ENCODE peak calls at places on chromosome 7, in six cellular contexts. S is kidney; C is H9; N is CD4-positive, alpha-beta memory T cell; U is endothelial cell of umbilical vein; I is heart right ventricle. T is an unnamed sample.

GRCh38 chr7:4745971-4746919 is 29.2 kb upstream of the AP5Z1 start:
- DNase-seq in I (no peak), S (no peak), C (no peak), U (peak; percentile 86), N (peak; percentile 28), T (no peak)

GRCh38 chr7:4694653-4695335 is 12.7 kb downstream of the FOXK1 start:
- DNase-seq in C (no peak), I (peak; percentile 55), N (no peak), S (peak; percentile 28), U (peak; percentile 21), T (peak; percentile 76)

GRCh38 chr7:81623251-81623855 is 146.5 kb downstream of the HGF start:
- DNase-seq in S (no peak), N (no peak), I (no peak), C (no peak), U (no peak), T (no peak)

GRCh38 chr7:68103319-68103718 is 1106.7 kb downstream of the TYW1 start:
- DNase-seq in N (no peak), C (no peak), I (no peak), U (no peak), S (no peak), T (no peak)

GRCh38 chr7:37694208-37695080 is 10.9 kb downstream of the GPR141 start:
- DNase-seq in C (no peak), I (no peak), N (no peak), U (no peak), S (no peak), T (no peak)

GRCh38 chr7:150468241-150468640 is 17.8 kb downstream of the GIMAP8 start:
- DNase-seq in C (no peak), S (no peak), I (no peak), U (no peak), N (no peak), T (no peak)

GRCh38 chr7:38312776-38313175 is 39.3 kb upstream of the TARP start:
- DNase-seq in U (peak; percentile 13), N (no peak), C (no peak), I (no peak), S (no peak), T (no peak)

GRCh38 chr7:117238937-117239336 is 83.9 kb downstream of the WNT2 start:
- DNase-seq in S (no peak), C (no peak), I (no peak), N (no peak), U (no peak), T (no peak)

GRCh38 chr7:101124376-101125056 is 2.4 kb upstream of the SERPINE1 start:
- DNase-seq in N (no peak), S (no peak), C (no peak), I (no peak), U (peak; percentile 88), T (no peak)

GRCh38 chr7:125136341-125136740 is 206.7 kb upstream of the POT1 start:
- DNase-seq in N (no peak), I (no peak), U (no peak), C (no peak), S (no peak), T (no peak)

GRCh38 chr7:33452805-33453502 is 323.6 kb downstream of the BBS9 start:
- DNase-seq in S (no peak), C (no peak), I (no peak), U (no peak), N (no peak), T (no peak)

GRCh38 chr7:149855368-149856305 is 17.5 kb downstream of the ZNF862 start:
- DNase-seq in C (peak; percentile 74), S (no peak), N (no peak), I (no peak), U (no peak), T (peak; percentile 26)

GRCh38 chr7:84912993-84913635 is 273.7 kb downstream of the SEMA3D start:
- DNase-seq in S (no peak), C (peak; percentile 51), U (no peak), N (no peak), I (no peak), T (no peak)

DNA sequence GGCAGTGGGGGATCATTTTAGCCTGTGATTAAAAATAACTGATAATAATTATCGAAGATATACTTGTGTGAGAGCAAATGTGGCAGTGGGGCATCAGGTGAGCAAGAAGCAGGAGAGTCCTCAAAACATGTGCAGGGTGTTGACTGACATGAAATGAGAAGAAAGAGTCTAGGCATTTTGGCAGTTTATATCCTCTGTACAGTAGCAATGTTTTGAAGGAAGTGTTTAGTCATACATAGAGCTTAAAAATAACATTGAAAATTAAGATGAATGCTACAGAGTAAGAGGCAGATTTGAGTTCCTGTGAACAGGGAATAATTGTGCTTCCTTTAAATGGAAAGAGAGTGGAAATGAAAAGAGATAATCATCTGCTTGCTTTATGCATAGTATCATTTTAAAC is 47.4 kb downstream of the VPS50 start:
- DNase-seq in U (peak; percentile 85), C (no peak), N (no peak), I (no peak), S (no peak), T (no peak)
- H3K27ac ChIP-seq in U (peak overlapping the region; percentile 0), C (no peak overlapping the region), N (no peak overlapping the region), I (no peak overlapping the region), S (no peak overlapping the region), T (no peak overlapping the region)

DNA sequence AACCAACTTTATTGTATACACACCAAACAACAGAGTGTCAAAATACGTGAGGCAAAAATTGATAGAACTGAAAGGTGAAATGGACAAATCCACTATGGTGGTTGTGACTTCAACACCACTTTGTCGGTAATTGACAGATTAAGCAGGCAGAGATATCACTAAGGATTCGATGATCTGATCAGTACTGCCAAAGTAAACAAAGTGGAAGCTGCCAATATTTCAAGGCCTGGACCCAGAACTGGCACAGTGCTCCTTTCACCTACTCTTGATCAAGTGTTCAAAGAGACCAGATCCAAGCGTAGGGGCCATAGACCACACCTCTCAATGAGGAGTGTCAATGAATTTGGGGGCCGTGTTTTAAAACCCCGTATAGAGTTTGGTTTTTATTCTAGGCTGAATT is 167.0 kb downstream of the CDK14 start:
- DNase-seq in I (no peak), S (no peak), N (no peak), U (no peak), C (no peak), T (no peak)
- H3K4me1 ChIP-seq in I (peaks cover 7% of the 10 kb centered on the region), S (peaks cover 39% of the 10 kb centered on the region), N (no peaks in the 10 kb centered on the region), U (no peaks in the 10 kb centered on the region), C (peaks cover 3% of the 10 kb centered on the region), T (peaks cover 8% of the 10 kb centered on the region)

GRCh38 chr7:141674201-141674671 is 27.7 kb downstream of the DENND11 start:
- DNase-seq in C (peak; percentile 55), I (peak; percentile 48), N (no peak), S (no peak), U (peak; percentile 97), T (no peak)

GRCh38 chr7:141676618-141677017 is 25.3 kb downstream of the DENND11 start:
- DNase-seq in S (no peak), I (no peak), C (no peak), U (no peak), N (no peak), T (no peak)

GRCh38 chr7:141671705-141672496 is 30.1 kb downstream of the DENND11 start:
- DNase-seq in S (no peak), N (no peak), U (no peak), C (no peak), I (no peak), T (no peak)

GRCh38 chr7:141675431-141676210 is 26.3 kb downstream of the DENND11 start:
- DNase-seq in N (no peak), I (no peak), U (peak; percentile 53), S (no peak), C (no peak), T (no peak)

GRCh38 chr7:141674702-141675101 is 27.3 kb downstream of the DENND11 start:
- DNase-seq in C (peak; percentile 82), I (no peak), N (no peak), S (no peak), U (no peak), T (no peak)
- H3K27ac ChIP-seq in C (no peak overlapping the region), I (peak overlapping the region; percentile 73), N (no peak overlapping the region), S (no peak overlapping the region), U (peak overlapping the region; percentile 99), T (peak overlapping the region; percentile 30)

DNA sequence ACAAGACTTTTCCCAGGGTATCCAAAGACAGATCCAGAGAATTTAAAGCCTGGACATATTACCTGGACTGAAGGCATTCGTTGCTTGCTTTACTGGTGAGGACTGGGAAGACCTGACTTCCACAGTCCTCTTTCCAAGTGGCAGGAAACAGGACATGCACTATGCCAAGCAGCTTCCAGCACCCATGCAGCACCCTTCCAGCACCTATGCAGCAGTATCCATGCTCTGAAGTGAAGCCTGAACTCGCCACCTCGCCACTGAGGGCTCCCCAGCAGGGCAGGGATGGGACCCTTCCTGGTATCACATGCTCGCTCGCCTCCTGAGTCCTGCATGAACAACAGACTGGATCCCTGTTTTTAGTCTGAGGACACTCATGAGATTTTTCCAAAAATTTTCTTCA is 189.9 kb upstream of the KLF14 start:
- DNase-seq in U (no peak), S (no peak), C (no peak), N (no peak), I (no peak), T (no peak)
- H3K4me1 ChIP-seq in U (peaks cover 30% of the 10 kb centered on the region), S (peaks cover 54% of the 10 kb centered on the region), C (no peaks in the 10 kb centered on the region), N (peaks cover 100% of the 10 kb centered on the region), I (peaks cover 59% of the 10 kb centered on the region), T (peaks cover 85% of the 10 kb centered on the region)

DNA sequence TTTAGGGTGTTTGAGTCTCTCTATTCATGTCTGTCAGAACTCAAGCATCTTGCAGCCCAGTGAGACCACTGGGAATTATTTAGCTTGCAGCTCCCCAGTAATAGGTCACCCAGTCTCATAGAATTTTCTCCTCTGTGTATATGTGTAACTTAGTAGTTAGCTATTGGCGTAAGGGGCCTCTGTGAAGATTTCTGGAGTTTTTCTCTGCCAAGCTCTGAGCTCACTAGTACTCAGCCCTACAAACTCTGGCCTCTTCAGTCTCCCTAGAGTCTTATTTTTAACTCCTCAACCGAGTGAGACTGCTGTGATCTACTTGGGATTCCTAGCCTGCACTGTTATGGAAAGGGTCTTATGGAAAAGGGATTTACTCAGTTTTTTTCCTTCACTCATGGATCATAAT is 90.2 kb downstream of the PPP1R9A start:
- DNase-seq in U (no peak), I (no peak), C (no peak), N (no peak), S (no peak), T (no peak)
- H3K27ac ChIP-seq in U (no peak overlapping the region), I (no peak overlapping the region), C (no peak overlapping the region), N (no peak overlapping the region), S (no peak overlapping the region), T (no peak overlapping the region)

GRCh38 chr7:1092161-1092632 is 4.3 kb downstream of the GPER1 start:
- DNase-seq in I (no peak), N (no peak), S (peak; percentile 75), C (no peak), U (no peak), T (no peak)
- H3K4me1 ChIP-seq in I (peaks cover 11% of the 10 kb centered on the region), N (no peaks in the 10 kb centered on the region), S (peaks cover 37% of the 10 kb centered on the region), C (peaks cover 2% of the 10 kb centered on the region), U (peaks cover 5% of the 10 kb centered on the region), T (peaks cover 23% of the 10 kb centered on the region)

GRCh38 chr7:139674752-139675126 is 103.1 kb downstream of the HIPK2 start:
- DNase-seq in C (no peak), I (no peak), N (no peak), S (no peak), U (no peak), T (no peak)
- H3K27ac ChIP-seq in C (no peak overlapping the region), I (peak overlapping the region; percentile 34), N (no peak overlapping the region), S (no peak overlapping the region), U (no peak overlapping the region), T (no peak overlapping the region)

T was measured in psoas muscle.